ENCODE peak calls at places on chromosomes 2 and 18, in six cellular contexts. K, G, Q, T, X and Z are unnamed samples.

GRCh38 chr2:45741451-45741850 is 90.0 kb downstream of the PRKCE start:
- DNase-seq in K (no peak), G (no peak), Q (no peak), T (no peak), X (no peak), Z (no peak)

GRCh38 chr2:237136824-237137223 is 51.1 kb downstream of the COPS8 start:
- DNase-seq in K (no peak), G (no peak), Q (no peak), T (no peak), X (no peak), Z (no peak)

GRCh38 chr2:36611316-36611990 is 13.5 kb upstream of the FEZ2 start:
- DNase-seq in K (no peak), G (no peak), Q (no peak), T (no peak), X (no peak), Z (no peak)

GRCh38 chr2:173553589-173553988 is 198.9 kb downstream of the CDCA7 start:
- DNase-seq in K (no peak), G (no peak), Q (no peak), T (no peak), X (no peak), Z (no peak)

GRCh38 chr2:170214309-170214902 is 36.5 kb downstream of the MYO3B start:
- DNase-seq in K (no peak), G (no peak), Q (peak), T (no peak), X (peak), Z (no peak)

GRCh38 chr18:77096031-77096371 is 36.6 kb downstream of the MBP start:
- DNase-seq in K (no peak), G (no peak), Q (no peak), T (no peak), X (no peak), Z (no peak)

GRCh38 chr2:38515155-38516074 is 87.3 kb downstream of the HNRNPLL start:
- DNase-seq in K (no peak), G (no peak), Q (no peak), T (no peak), X (no peak), Z (peak)

GRCh38 chr2:71464389-71464788 is 11.0 kb downstream of the DYSF start:
- DNase-seq in K (no peak), G (no peak), Q (no peak), T (no peak), X (peak), Z (no peak)

GRCh38 chr18:40094441-40094840 is 1860.6 kb upstream of the PIK3C3 start:
- DNase-seq in K (no peak), G (no peak), Q (no peak), T (no peak), X (no peak), Z (no peak)

GRCh38 chr18:56986829-56987228 is 160.1 kb upstream of the BOD1L2 start:
- DNase-seq in K (peak), G (no peak), Q (no peak), T (no peak), X (no peak), Z (no peak)

GRCh38 chr2:199602271-199602895 is 144.6 kb upstream of the SATB2 start:
- DNase-seq in K (peak), G (peak), Q (no peak), T (peak), X (no peak), Z (peak)

GRCh38 chr2:55857766-55858165 is 65.8 kb downstream of the EFEMP1 start:
- DNase-seq in K (no peak), G (no peak), Q (no peak), T (no peak), X (no peak), Z (no peak)

GRCh38 chr2:39099820-39100728 is 20.8 kb downstream of the SOS1 start:
- DNase-seq in K (no peak), G (no peak), Q (no peak), T (no peak), X (no peak), Z (no peak)

GRCh38 chr2:205366336-205367060 is 315.8 kb upstream of the NRP2 start:
- DNase-seq in K (no peak), G (no peak), Q (no peak), T (no peak), X (no peak), Z (no peak)

GRCh38 chr2:10452956-10453885 is 5.1 kb upstream of the ODC1 start:
- DNase-seq in K (no peak), G (peak), Q (no peak), T (no peak), X (no peak), Z (no peak)

GRCh38 chr2:111616651-111617218 is 267.3 kb downstream of the ANAPC1 start:
- DNase-seq in K (no peak), G (no peak), Q (no peak), T (no peak), X (no peak), Z (no peak)

DNA sequence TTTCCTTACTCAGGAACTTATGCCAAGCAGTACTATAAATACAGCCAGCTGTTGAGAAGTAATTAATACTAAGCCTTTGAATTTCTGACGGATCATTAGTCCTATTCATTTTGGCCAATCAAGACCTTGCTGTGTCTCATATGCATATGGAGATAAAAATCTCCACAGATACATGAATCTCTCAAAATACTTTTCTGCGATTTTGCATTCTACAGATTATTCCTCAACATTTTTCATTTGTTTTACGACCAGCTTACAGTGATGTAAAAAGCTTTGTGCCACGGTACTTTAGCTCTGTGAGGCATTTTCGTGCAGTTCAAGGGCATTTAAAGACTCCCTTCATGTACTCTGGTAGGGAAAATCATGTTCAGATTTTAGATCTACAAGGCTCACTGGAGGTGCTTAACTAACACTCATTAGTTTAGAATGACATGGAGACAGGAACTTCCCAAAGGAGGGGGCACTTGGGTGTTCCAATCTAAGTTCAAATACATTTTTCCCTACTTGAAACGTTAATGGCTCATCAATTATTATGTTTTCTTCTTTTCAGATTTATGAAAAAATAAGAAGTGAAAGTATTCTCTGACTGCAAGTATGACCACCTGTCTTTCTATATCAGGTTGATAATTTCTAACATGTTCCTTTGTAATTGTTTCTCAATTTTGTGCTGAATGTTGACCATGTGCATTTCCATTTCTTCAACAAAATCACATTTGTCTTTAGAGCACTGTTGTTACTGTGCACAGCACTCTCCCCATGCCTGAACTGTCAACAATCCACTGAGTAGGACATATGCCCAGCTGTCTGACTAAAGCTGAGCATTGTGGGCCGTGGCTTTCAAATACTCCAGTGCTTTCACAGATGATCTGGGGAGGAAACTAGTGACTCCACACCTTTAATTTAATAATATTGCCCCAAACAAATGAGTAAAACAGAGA is 16.4 kb downstream of the LANCL1 start:
- DNase-seq in K (no peak), G (no peak), Q (no peak), T (no peak), X (no peak), Z (no peak)
- TF ChIP-seq JUND in K (no peak), G (no peak), Q (no peak), T (no peak), X (no peak), Z (no peak)

DNA sequence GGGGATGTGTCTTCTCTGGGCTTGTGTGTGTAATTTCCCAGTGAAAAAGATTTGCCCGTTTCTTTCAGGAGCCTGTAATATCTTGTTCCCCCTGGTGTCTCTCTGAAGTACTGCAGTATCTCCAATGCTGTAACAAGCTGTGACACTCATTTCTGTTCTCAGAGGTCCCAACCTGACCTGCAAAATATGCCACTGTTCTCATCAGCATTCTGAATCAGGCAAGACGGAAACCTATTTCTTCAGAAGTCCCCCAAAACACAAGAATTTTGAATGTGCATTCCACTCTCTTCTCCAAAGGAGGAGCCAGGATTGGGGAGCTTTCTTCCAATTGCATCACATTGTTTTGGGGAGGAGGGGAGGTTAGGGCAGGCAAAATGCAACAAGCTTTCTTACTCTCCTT is 77.0 kb upstream of the CNGA3 start:
- DNase-seq in K (peak), G (peak), Q (no peak), T (peak), X (no peak), Z (peak)
- TF ChIP-seq JUND in K (no peak), G (no peak), Q (no peak), T (no peak), X (no peak), Z (no peak)

GRCh38 chr2:207801259-207801658 is 31.6 kb upstream of the FZD5 start:
- DNase-seq in K (peak), G (no peak), Q (no peak), T (no peak), X (no peak), Z (no peak)
- TF ChIP-seq JUND in K (no peak), G (no peak), Q (no peak), T (no peak), X (no peak), Z (no peak)

GRCh38 chr2:198293281-198293680 is 488.9 kb downstream of the PLCL1 start:
- DNase-seq in K (no peak), G (no peak), Q (no peak), T (no peak), X (no peak), Z (no peak)

GRCh38 chr2:198283149-198283548 is 478.8 kb downstream of the PLCL1 start:
- DNase-seq in K (no peak), G (no peak), Q (no peak), T (no peak), X (no peak), Z (no peak)

GRCh38 chr2:198285216-198285615 is 480.8 kb downstream of the PLCL1 start:
- DNase-seq in K (no peak), G (no peak), Q (no peak), T (no peak), X (no peak), Z (no peak)

GRCh38 chr2:198282061-198282460 is 477.7 kb downstream of the PLCL1 start:
- DNase-seq in K (no peak), G (no peak), Q (no peak), T (no peak), X (no peak), Z (no peak)

GRCh38 chr2:198287706-198288105 is 483.3 kb downstream of the PLCL1 start:
- DNase-seq in K (no peak), G (no peak), Q (no peak), T (no peak), X (no peak), Z (no peak)
- TF ChIP-seq JUND in K (no peak), G (no peak), Q (no peak), T (no peak), X (no peak), Z (no peak)

GRCh38 chr18:80246656-80247402 is 485 bp downstream of the PARD6G start:
- DNase-seq in K (no peak), G (peak), Q (no peak), T (no peak), X (peak), Z (no peak)

GRCh38 chr18:80244956-80245730 is 2.2 kb downstream of the PARD6G start:
- DNase-seq in K (no peak), G (no peak), Q (no peak), T (no peak), X (no peak), Z (no peak)

GRCh38 chr18:80245781-80246655 is 1.3 kb downstream of the PARD6G start:
- DNase-seq in K (no peak), G (peak), Q (no peak), T (no peak), X (no peak), Z (no peak)

GRCh38 chr18:80249217-80250093 is 2.1 kb upstream of the PARD6G start:
- DNase-seq in K (no peak), G (no peak), Q (no peak), T (no peak), X (no peak), Z (peak)

DNA sequence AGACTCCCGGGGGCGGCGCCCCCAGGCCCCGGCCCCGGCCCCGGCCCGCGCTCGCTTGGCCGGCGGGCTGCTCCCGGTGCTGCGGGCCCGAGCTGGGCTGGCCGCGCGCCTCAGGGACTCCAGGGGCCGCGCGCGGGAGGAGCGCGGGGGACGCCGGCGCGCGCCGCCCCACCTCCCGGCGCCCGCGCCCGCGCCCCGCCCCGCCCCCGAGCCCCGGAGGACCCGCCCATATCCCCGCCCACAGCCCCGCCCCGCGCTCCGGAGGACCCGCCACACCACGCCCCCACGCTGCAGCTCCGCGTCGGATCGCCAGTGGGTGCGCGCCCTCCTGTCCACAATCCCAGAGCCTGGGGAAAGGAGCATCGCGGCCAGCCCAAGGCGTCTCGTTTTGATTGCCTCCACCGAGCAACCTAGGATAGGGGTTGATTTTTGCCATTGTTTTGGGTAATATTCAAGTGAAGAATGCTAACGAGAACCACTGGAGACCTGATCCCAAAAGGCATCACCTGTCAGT is at the start of gene PARD6G:
- DNase-seq in K (peak), G (peak), Q (no peak), T (peak), X (peak), Z (peak)
- TF ChIP-seq JUND in K (no peak), G (no peak), Q (no peak), T (no peak), X (no peak), Z (no peak)

DNA sequence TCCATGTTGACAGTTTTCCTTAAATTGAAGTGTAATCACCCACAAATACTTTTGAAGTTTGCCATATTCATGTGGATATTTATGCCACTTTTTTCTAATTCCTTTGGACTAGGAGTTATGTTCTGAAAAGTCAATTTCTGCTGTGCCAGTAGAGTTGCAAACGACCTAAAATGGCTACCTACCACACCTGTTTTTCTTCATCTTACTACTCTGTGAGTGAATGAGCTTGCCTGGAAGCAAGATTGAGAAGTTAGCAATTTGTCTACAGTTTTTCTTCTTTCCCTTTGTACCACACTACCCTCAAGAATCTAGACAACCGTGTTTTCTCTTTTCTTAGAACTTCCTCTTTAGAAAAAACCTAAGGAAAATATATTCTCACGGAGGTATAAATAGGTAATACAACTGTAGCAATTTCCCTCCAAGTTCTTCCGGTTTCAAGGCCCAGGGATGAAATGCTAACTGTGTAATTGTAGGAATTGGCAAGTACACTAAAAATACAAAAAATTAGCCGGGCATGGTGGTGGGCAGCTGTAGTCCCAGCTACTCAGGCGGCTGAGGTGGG is 7.3 kb upstream of the SLC39A10 start:
- DNase-seq in K (no peak), G (no peak), Q (no peak), T (no peak), X (no peak), Z (no peak)
- TF ChIP-seq JUND in K (no peak), G (no peak), Q (no peak), T (no peak), X (no peak), Z (no peak)

GRCh38 chr2:121480826-121481225 is 49.9 kb upstream of the RNU4ATAC start:
- DNase-seq in K (no peak), G (peak), Q (no peak), T (no peak), X (no peak), Z (no peak)

GRCh38 chr2:121476714-121477113 is 54.0 kb upstream of the RNU4ATAC start:
- DNase-seq in K (no peak), G (no peak), Q (no peak), T (no peak), X (no peak), Z (no peak)

GRCh38 chr2:121478996-121479735 is 51.5 kb upstream of the RNU4ATAC start:
- DNase-seq in K (no peak), G (no peak), Q (no peak), T (no peak), X (no peak), Z (no peak)

GRCh38 chr2:121483021-121483420 is 47.7 kb upstream of the RNU4ATAC start:
- DNase-seq in K (no peak), G (no peak), Q (no peak), T (no peak), X (no peak), Z (no peak)

GRCh38 chr2:121479882-121480522 is 50.7 kb upstream of the RNU4ATAC start:
- DNase-seq in K (no peak), G (peak), Q (no peak), T (no peak), X (peak), Z (peak)
- TF ChIP-seq JUND in K (no peak), G (no peak), Q (no peak), T (no peak), X (no peak), Z (no peak)

GRCh38 chr18:10232062-10232461 is 222.4 kb upstream of the APCDD1 start:
- DNase-seq in K (no peak), G (no peak), Q (no peak), T (no peak), X (no peak), Z (no peak)
- TF ChIP-seq JUND in K (no peak), G (no peak), Q (no peak), T (no peak), X (no peak), Z (no peak)